ENCODE peak calls at places on chromosomes 6 and 20, in four cellular contexts. C, Y, N and X are unnamed samples.

GRCh38 chr6:42007286-42007685 is 43.0 kb upstream of the TAF8 start:
- DNase-seq in C (no peak), Y (no peak), N (no peak), X (no peak)

GRCh38 chr6:103983860-103984259 is 875.9 kb downstream of the HACE1 start:
- DNase-seq in C (no peak), Y (no peak), N (no peak), X (no peak)

GRCh38 chr6:124203106-124203811 is 399.6 kb downstream of the NKAIN2 start:
- DNase-seq in C (no peak), Y (peak), N (no peak), X (no peak)

GRCh38 chr20:38873050-38873581 is 53.1 kb upstream of the FAM83D start:
- DNase-seq in C (peak), Y (no peak), N (no peak), X (no peak)

GRCh38 chr6:41470341-41471063 is 75.7 kb upstream of the FOXP4 start:
- DNase-seq in C (no peak), Y (peak), N (no peak), X (peak)

GRCh38 chr20:43669332-43669731 is 2.4 kb downstream of the MYBL2 start:
- DNase-seq in C (no peak), Y (peak), N (no peak), X (no peak)

GRCh38 chr6:131519670-131520436 is 53.2 kb upstream of the ARG1 start:
- DNase-seq in C (peak), Y (peak), N (no peak), X (peak)

GRCh38 chr20:38730167-38730988 is 6.1 kb downstream of the SLC32A1 start:
- DNase-seq in C (no peak), Y (no peak), N (no peak), X (no peak)

GRCh38 chr6:142172758-142173157 is 25.7 kb downstream of the VTA1 start:
- DNase-seq in C (no peak), Y (no peak), N (no peak), X (no peak)

GRCh38 chr6:48560408-48560807 is 449.4 kb upstream of the PTCHD4 start:
- DNase-seq in C (no peak), Y (peak), N (no peak), X (no peak)

GRCh38 chr20:38152175-38153010 is 12.7 kb downstream of the TGM2 start:
- DNase-seq in C (peak), Y (peak), N (no peak), X (peak)

GRCh38 chr6:6006428-6007310 is at the start of gene NRN1:
- DNase-seq in C (no peak), Y (no peak), N (no peak), X (peak)

GRCh38 chr6:143965503-143966171 is 42.4 kb downstream of the PLAGL1 start:
- DNase-seq in C (no peak), Y (peak), N (peak), X (peak)

GRCh38 chr6:110341671-110342304 is 16.4 kb downstream of the METTL24 start:
- DNase-seq in C (no peak), Y (peak), N (no peak), X (no peak)
- TF ChIP-seq CTCF in C (peak), Y (peak), N (peak), X (peak)

GRCh38 chr20:62087227-62087626 is 21.5 kb upstream of the TAF4 start:
- DNase-seq in C (no peak), Y (no peak), N (no peak), X (peak)
- TF ChIP-seq CTCF in C (no peak), Y (no peak), N (no peak), X (no peak)

GRCh38 chr6:17439243-17439993 is 46.0 kb downstream of the CAP2 start:
- DNase-seq in C (no peak), Y (no peak), N (no peak), X (peak)
- TF ChIP-seq CTCF in C (no peak), Y (no peak), N (no peak), X (no peak)

GRCh38 chr20:2672446-2672845 is 8.4 kb upstream of the IDH3B start:
- DNase-seq in C (no peak), Y (no peak), N (no peak), X (no peak)

GRCh38 chr20:2673453-2673852 is 9.4 kb upstream of the IDH3B start:
- DNase-seq in C (no peak), Y (no peak), N (no peak), X (no peak)

GRCh38 chr20:2671977-2672376 is 8.0 kb upstream of the IDH3B start:
- DNase-seq in C (no peak), Y (no peak), N (no peak), X (no peak)
- TF ChIP-seq CTCF in C (peak), Y (peak), N (peak), X (no peak)